ENCODE peak calls at places on chromosomes 13 and 19, in eight cellular contexts. N is ovary; D is LNCaP clone FGC; H is NCI-H345; R is CD4-positive, CD25-positive, alpha-beta regulatory T cell; X is stimulated activated CD4-positive, alpha-beta T cell treated with anti-CD3 and anti-CD28 coated beads, Interleukin-1b, Interleukin-23, amount 100 ng/mL, for 1 hour; G is activated B cell treated with CpG ODN at 0.5 μM for 24 hours; E is T-helper 17 cell. J is an unnamed sample.

GRCh38 chr13:55967055-55967454 is 1173.7 kb upstream of the PRR20A start:
- DNase-seq in N (no peak), D (no peak), H (no peak), R (no peak), X (no peak), G (no peak), E (no peak), J (no peak)

GRCh38 chr13:18739310-18739709 is 442.3 kb downstream of the TUBA3C start:
- DNase-seq in N (no peak), D (no peak), H (no peak), R (no peak), X (no peak), G (no peak), E (no peak), J (no peak)

GRCh38 chr19:16561382-16561781 is 10.8 kb downstream of the SLC35E1 start:
- DNase-seq in N (no peak), D (no peak), H (no peak), R (no peak), X (no peak), G (no peak), E (no peak), J (no peak)

GRCh38 chr19:662962-663681 is at the start of gene RNF126:
- DNase-seq in N (peak; percentile 96), D (peak; percentile 59), H (peak; percentile 94), R (peak; percentile 93), X (peak; percentile 94), G (peak; percentile 90), E (peak; percentile 91), J (peak; percentile 83)

GRCh38 chr19:41871573-41872383 is 5.3 kb upstream of the CD79A start:
- DNase-seq in N (no peak), D (no peak), H (no peak), R (peak; percentile 90), X (no peak), G (peak; percentile 38), E (peak; percentile 23), J (peak; percentile 76)

GRCh38 chr13:36251528-36251927 is 37.2 kb upstream of the SOHLH2 start:
- DNase-seq in N (no peak), D (no peak), H (no peak), R (no peak), X (no peak), G (no peak), E (no peak), J (no peak)

GRCh38 chr19:45990113-45990728 is 5.0 kb upstream of the CCDC61 start:
- DNase-seq in N (no peak), D (no peak), H (no peak), R (no peak), X (no peak), G (no peak), E (no peak), J (no peak)

GRCh38 chr13:20495087-20496023 is 30.3 kb downstream of the CRYL1 start:
- DNase-seq in N (peak; percentile 36), D (no peak), H (peak; percentile 54), R (peak; percentile 83), X (peak; percentile 29), G (no peak), E (no peak), J (peak; percentile 54)

GRCh38 chr19:40721936-40722661 is 5.2 kb downstream of the ITPKC start:
- DNase-seq in N (no peak), D (no peak), H (no peak), R (no peak), X (no peak), G (no peak), E (no peak), J (no peak)

GRCh38 chr13:72839831-72840426 is 58.0 kb downstream of the PIBF1 start:
- DNase-seq in N (no peak), D (peak; percentile 14), H (peak; percentile 52), R (peak; percentile 66), X (no peak), G (no peak), E (no peak), J (peak; percentile 15)

J was measured in naive thymus-derived CD4-positive, alpha-beta T cell.